ENCODE peak calls at places on chromosomes 5 and 9, in nine cellular contexts. N is stomach, I is K562, T is choroid plexus epithelial cell, U is IMR-90, F is SK-N-SH, Q is fibroblast of mammary gland, B is suprapubic skin, M is HFF-Myc. E is an unnamed sample.

GRCh38 chr5:76542887-76543690 is 80.1 kb downstream of the F2RL2 start:
- DNase-seq in B (no peak), N (peak), F (no peak), M (no peak), T (peak), U (peak), I (peak), Q (no peak), E (no peak)

GRCh38 chr5:159316519-159317383 is 13.5 kb downstream of the IL12B start:
- DNase-seq in T (peak), B (no peak), F (peak), U (peak), Q (peak), I (peak), M (peak), N (peak), E (no peak)

GRCh38 chr5:45695011-45695667 is 1.0 kb downstream of the HCN1 start:
- DNase-seq in T (no peak), Q (no peak), N (no peak), I (no peak), F (peak), B (no peak), M (no peak), U (no peak), E (no peak)

GRCh38 chr9:70603020-70603411 is 188.6 kb upstream of the KLF9 start:
- DNase-seq in Q (no peak), B (no peak), I (no peak), T (no peak), M (no peak), U (no peak), F (no peak), N (no peak), E (no peak)

GRCh38 chr5:140372971-140373487 is 13.0 kb downstream of the SLC4A9 start:
- DNase-seq in B (peak), F (peak), M (peak), I (peak), U (peak), N (peak), Q (peak), T (peak), E (no peak)

GRCh38 chr5:144205141-144205551 is 34.5 kb downstream of the KCTD16 start:
- DNase-seq in T (peak), F (peak), M (no peak), I (no peak), B (peak), N (no peak), Q (peak), U (peak), E (no peak)

GRCh38 chr9:114790521-114790920 is 15.3 kb downstream of the TNFSF15 start:
- DNase-seq in N (no peak), B (no peak), M (no peak), Q (no peak), I (no peak), F (no peak), T (no peak), U (no peak), E (peak)

GRCh38 chr5:63245271-63245670 is 666.7 kb downstream of the LRRC70 start:
- DNase-seq in N (no peak), F (no peak), M (no peak), B (no peak), U (no peak), I (no peak), Q (peak), T (no peak), E (no peak)

GRCh38 chr9:84067851-84068250 is 87.2 kb downstream of the RMI1 start:
- DNase-seq in B (no peak), M (no peak), F (no peak), T (no peak), Q (no peak), I (no peak), U (no peak), N (no peak), E (no peak)

GRCh38 chr5:114473541-114473940 is 111.7 kb downstream of the KCNN2 start:
- DNase-seq in I (no peak), B (no peak), M (no peak), F (no peak), N (peak), U (peak), T (no peak), Q (no peak), E (no peak)

GRCh38 chr5:77944757-77945340 is 168.7 kb upstream of the TBCA start:
- DNase-seq in T (no peak), I (no peak), Q (no peak), F (no peak), U (no peak), M (no peak), N (no peak), B (no peak), E (no peak)

GRCh38 chr5:56106837-56107236 is 112.1 kb upstream of the IL6ST start:
- DNase-seq in Q (no peak), F (no peak), U (no peak), I (no peak), B (no peak), N (no peak), T (no peak), M (no peak), E (no peak)

GRCh38 chr5:15852949-15853348 is 326.6 kb downstream of the MARCHF11 start:
- DNase-seq in N (no peak), Q (no peak), I (no peak), T (no peak), B (no peak), M (no peak), F (no peak), U (no peak), E (no peak)

DNA sequence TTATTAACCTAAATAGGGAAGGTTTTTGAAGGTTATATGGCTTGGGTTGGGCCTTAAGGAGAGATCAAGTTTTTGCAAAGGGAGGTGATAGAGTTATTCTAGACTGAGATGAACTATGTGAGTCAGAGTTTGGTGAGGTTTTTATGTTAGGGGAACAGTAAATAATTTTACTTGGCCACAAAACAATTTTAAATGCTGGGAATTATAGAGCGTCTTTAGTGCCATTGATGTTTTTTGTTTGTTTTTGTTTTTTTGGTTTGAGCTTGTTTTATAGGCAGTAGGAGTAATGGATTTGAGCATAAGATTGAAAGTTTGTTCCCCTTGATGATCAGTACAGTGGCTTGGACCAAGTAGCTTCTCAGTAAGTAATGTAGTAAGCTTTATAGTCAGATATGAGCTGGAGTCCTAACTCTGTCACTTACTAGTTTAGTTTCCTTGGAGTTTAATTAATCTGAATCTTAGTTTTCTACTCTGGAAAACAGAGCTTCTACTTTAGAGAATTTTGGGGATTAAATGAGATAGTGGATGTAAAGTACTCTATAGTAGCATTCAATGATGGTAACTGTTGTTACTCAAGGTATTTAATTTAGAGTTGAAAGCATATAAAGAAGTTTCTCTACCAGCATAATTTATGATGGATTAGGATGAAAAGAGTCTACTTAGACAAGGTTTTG is 2.9 kb downstream of the NAA35 start:
- DNase-seq in N (no peak), I (no peak), Q (no peak), U (no peak), T (no peak), B (no peak), F (no peak), M (no peak), E (no peak)
- H3K4me3 ChIP-seq in N (no peak), I (no peak), Q (no peak), U (no peak), T (no peak), B (no peak), F (no peak), M (no peak), E (no peak)

GRCh38 chr9:134215709-134216448 is 51.5 kb upstream of the RNU6ATAC start:
- DNase-seq in N (peak), U (peak), B (peak), F (peak), T (peak), M (peak), I (peak), Q (no peak), E (no peak)
- TF ChIP-seq CTCF in N (no peak), U (no peak), B (no peak), F (no peak), T (no peak), M (no peak), I (no peak), Q (no peak), E (no peak)

GRCh38 chr5:109803854-109804253 is 114.1 kb downstream of the MAN2A1 start:
- DNase-seq in T (no peak), M (no peak), I (no peak), Q (no peak), B (no peak), N (no peak), F (no peak), U (no peak), E (peak)
- H3K4me3 ChIP-seq in T (no peak), M (no peak), I (no peak), Q (no peak), B (no peak), N (no peak), F (no peak), U (no peak), E (no peak)

GRCh38 chr5:66171349-66172344 is 27.5 kb downstream of the SREK1 start:
- DNase-seq in N (no peak), F (peak), Q (peak), B (no peak), U (peak), I (peak), M (peak), T (peak), E (no peak)
- TF ChIP-seq CTCF in N (peak), F (peak), Q (peak), B (peak), U (peak), I (peak), M (peak), T (peak), E (peak)

DNA sequence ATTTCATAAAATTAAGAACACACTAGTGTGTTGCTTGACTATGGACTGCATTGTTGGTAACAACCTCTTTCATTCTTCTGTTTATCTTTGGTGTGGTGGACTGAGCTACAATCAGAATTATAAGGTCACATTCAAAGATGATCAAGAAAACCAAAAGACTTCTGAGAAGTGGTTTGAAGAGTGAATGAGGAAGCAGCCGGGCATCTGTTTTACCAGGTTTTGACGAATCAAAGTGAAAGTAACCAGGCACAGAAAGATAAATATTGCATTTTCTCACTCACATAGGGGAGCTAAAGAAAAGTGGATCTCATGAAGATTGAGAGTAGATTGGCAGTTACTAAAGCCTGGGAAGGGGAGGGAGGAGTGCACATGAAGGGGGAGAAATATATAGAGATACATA is 589.1 kb downstream of the ZNF608 start:
- DNase-seq in N (no peak), B (no peak), Q (no peak), F (no peak), U (no peak), T (peak), I (no peak), M (no peak), E (no peak)
- H3K4me3 ChIP-seq in N (no peak), B (no peak), Q (no peak), F (no peak), U (peak), T (no peak), I (no peak), M (peak), E (no peak)

GRCh38 chr9:95003694-95004451 is 277.4 kb downstream of the AOPEP start:
- DNase-seq in M (no peak), Q (peak), I (peak), N (peak), B (no peak), F (peak), T (peak), U (peak), E (no peak)
- TF ChIP-seq CTCF in M (no peak), Q (peak), I (no peak), N (no peak), B (no peak), F (peak), T (peak), U (peak), E (peak)

GRCh38 chr9:124001865-124002525 is 9.6 kb upstream of the LHX2 start:
- DNase-seq in U (no peak), B (no peak), N (no peak), T (no peak), F (no peak), M (no peak), I (no peak), Q (no peak), E (no peak)

GRCh38 chr9:124001445-124001799 is 10.1 kb upstream of the LHX2 start:
- DNase-seq in F (no peak), N (no peak), I (no peak), T (no peak), M (no peak), Q (no peak), U (no peak), B (no peak), E (no peak)

GRCh38 chr9:123999668-124000067 is 11.9 kb upstream of the LHX2 start:
- DNase-seq in U (no peak), Q (no peak), B (no peak), F (peak), M (no peak), T (no peak), I (no peak), N (no peak), E (no peak)

GRCh38 chr9:124000161-124000783 is 11.3 kb upstream of the LHX2 start:
- DNase-seq in F (no peak), M (no peak), U (no peak), N (no peak), Q (no peak), T (no peak), I (no peak), B (no peak), E (no peak)

GRCh38 chr9:124000784-124001444 is 10.7 kb upstream of the LHX2 start:
- DNase-seq in N (no peak), M (no peak), U (no peak), I (no peak), T (no peak), B (no peak), F (no peak), Q (no peak), E (no peak)
- H3K4me3 ChIP-seq in N (no peak), M (no peak), U (no peak), I (no peak), T (no peak), B (peak), F (no peak), Q (no peak), E (no peak)

GRCh38 chr9:86795047-86795437 is 152.3 kb downstream of the GAS1 start:
- DNase-seq in F (no peak), I (no peak), B (no peak), T (peak), Q (peak), N (no peak), U (no peak), M (no peak), E (no peak)

GRCh38 chr9:86792136-86792535 is 155.2 kb downstream of the GAS1 start:
- DNase-seq in U (peak), I (no peak), N (no peak), B (no peak), Q (peak), F (no peak), T (no peak), M (peak), E (peak)

GRCh38 chr9:86796671-86797070 is 150.6 kb downstream of the GAS1 start:
- DNase-seq in B (no peak), N (no peak), M (no peak), F (no peak), I (no peak), U (no peak), T (no peak), Q (no peak), E (no peak)

GRCh38 chr9:86794356-86795046 is 152.8 kb downstream of the GAS1 start:
- DNase-seq in U (peak), M (peak), Q (peak), I (no peak), B (no peak), N (no peak), T (peak), F (peak), E (no peak)

DNA sequence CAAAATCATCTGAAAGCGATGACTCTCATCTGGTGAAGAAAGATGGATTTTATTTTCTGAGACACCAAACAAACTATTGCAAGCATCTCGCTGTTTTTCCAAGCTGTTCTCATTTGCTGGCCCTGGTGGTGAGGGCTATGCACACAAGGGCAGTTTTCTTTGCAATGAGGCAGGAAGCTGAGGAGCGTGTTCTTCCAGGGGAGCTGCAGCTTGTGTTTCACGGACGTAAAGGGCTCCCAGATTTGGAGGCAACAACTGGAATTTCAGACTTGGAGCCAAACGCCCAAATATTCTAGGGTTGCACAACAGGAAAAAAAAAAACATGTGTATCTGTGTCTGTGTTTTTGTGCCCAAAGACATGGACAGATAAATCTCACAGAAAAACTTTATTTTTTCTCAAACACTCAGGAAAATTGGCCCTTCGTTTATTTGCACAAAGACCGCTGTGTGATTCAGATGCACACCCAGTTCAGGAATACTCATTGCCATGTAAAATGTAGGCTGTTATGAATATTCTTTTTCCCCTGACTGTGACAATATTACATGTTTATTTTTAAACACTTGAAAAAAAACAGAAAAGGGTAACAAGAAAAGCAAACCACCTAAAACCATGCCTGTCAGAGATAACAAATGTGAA is 151.3 kb downstream of the GAS1 start:
- DNase-seq in T (peak), F (no peak), Q (peak), U (peak), M (peak), I (no peak), B (peak), N (no peak), E (no peak)
- TF ChIP-seq CTCF in T (peak), F (no peak), Q (peak), U (peak), M (peak), I (no peak), B (peak), N (no peak), E (no peak)

GRCh38 chr5:180591249-180591887 is at the start of gene SCGB3A1:
- DNase-seq in I (no peak), N (no peak), B (no peak), U (no peak), Q (no peak), F (peak), M (no peak), T (no peak), E (no peak)
- H3K4me3 ChIP-seq in I (no peak), N (peak), B (peak), U (no peak), Q (no peak), F (peak), M (no peak), T (no peak), E (no peak)

E was measured in epithelial cell of proximal tubule.